ENCODE peak calls at places on chromosomes 6 and 20, in five cellular contexts. D is right cardiac atrium, W is KBM-7, M is kidney tubule cell, L is hippocampal formation. C is an unnamed sample.
A peak's percentile ranks its signal among the peaks of the same experiment; 100 is the strongest.

GRCh38 chr20:1062334-1063015 is 55.9 kb upstream of the PSMF1 start:
- DNase-seq in D (no peak), W (no peak), L (peak; percentile 13), M (no peak), C (no peak)

GRCh38 chr6:34151321-34152041 is 5.6 kb upstream of the GRM4 start:
- DNase-seq in M (no peak), W (no peak), D (no peak), L (no peak), C (no peak)

GRCh38 chr20:38303908-38304379 is at the start of gene BPI:
- DNase-seq in L (no peak), D (peak; percentile 47), M (no peak), W (peak; percentile 100), C (no peak)

GRCh38 chr6:148445620-148446019 is 103.0 kb downstream of the SASH1 start:
- DNase-seq in M (peak; percentile 57), L (no peak), W (no peak), D (no peak), C (no peak)

GRCh38 chr20:63491078-63491477 is 7.8 kb downstream of the EEF1A2 start:
- DNase-seq in M (no peak), L (no peak), D (peak; percentile 14), W (no peak), C (no peak)

GRCh38 chr20:19819149-19819548 is 61.1 kb downstream of the RIN2 start:
- DNase-seq in L (no peak), M (no peak), D (no peak), W (no peak), C (no peak)

GRCh38 chr6:25691885-25692284 is 39.9 kb downstream of the SCGN start:
- DNase-seq in L (no peak), M (no peak), W (no peak), D (no peak), C (no peak)

GRCh38 chr20:17917832-17918618 is 50.6 kb downstream of the SNX5 start:
- DNase-seq in M (no peak), D (no peak), W (no peak), L (no peak), C (no peak)

GRCh38 chr6:158649289-158650143 is at the start of gene SYTL3:
- DNase-seq in L (no peak), W (peak; percentile 59), M (peak; percentile 99), D (peak; percentile 43), C (no peak)

GRCh38 chr6:41584668-41585205 is 38.6 kb downstream of the FOXP4 start:
- DNase-seq in L (no peak), M (peak; percentile 9), W (no peak), D (no peak), C (no peak)

GRCh38 chr20:64037498-64038213 is 1.7 kb downstream of the C20orf204 start:
- DNase-seq in D (no peak), M (no peak), L (no peak), W (no peak), C (no peak)

GRCh38 chr6:169848946-169849345 is 97.5 kb downstream of the ERMARD start:
- DNase-seq in D (no peak), W (no peak), L (no peak), M (no peak), C (no peak)

GRCh38 chr6:170210026-170210390 is 80.9 kb downstream of the DLL1 start:
- DNase-seq in W (no peak), D (no peak), M (no peak), L (no peak), C (no peak)

GRCh38 chr6:43609402-43609801 is 19.7 kb downstream of the GTPBP2 start:
- DNase-seq in D (no peak), M (no peak), W (no peak), L (no peak), C (no peak)

GRCh38 chr6:165889636-165890403 is 226.8 kb upstream of the PDE10A start:
- DNase-seq in D (peak; percentile 26), L (no peak), M (peak; percentile 49), W (peak; percentile 24), C (no peak)

GRCh38 chr20:48283470-48284110 is 498.3 kb upstream of the SULF2 start:
- DNase-seq in D (peak; percentile 41), M (peak; percentile 96), L (peak; percentile 80), W (no peak), C (no peak)

GRCh38 chr6:55448446-55448845 is 121.2 kb downstream of the GFRAL start:
- DNase-seq in M (peak; percentile 35), L (no peak), D (no peak), W (no peak), C (no peak)

GRCh38 chr20:13877789-13878188 is 93.0 kb downstream of the NDUFAF5 start:
- DNase-seq in D (no peak), L (no peak), W (no peak), M (no peak), C (no peak)

GRCh38 chr20:49582413-49583334 is 14.7 kb upstream of the PTGIS start:
- DNase-seq in M (no peak), D (no peak), W (no peak), L (no peak), C (no peak)

GRCh38 chr6:56864171-56864616 is 90.7 kb upstream of the BEND6 start:
- DNase-seq in L (no peak), W (no peak), M (peak; percentile 64), D (no peak), C (no peak)

GRCh38 chr6:155418017-155418749 is 37.5 kb downstream of the NOX3 start:
- DNase-seq in D (peak; percentile 22), L (no peak), M (peak; percentile 14), W (peak; percentile 5), C (peak; percentile 29)

GRCh38 chr20:52438326-52438963 is 246.9 kb upstream of the ZFP64 start:
- DNase-seq in L (no peak), M (no peak), D (no peak), W (no peak), C (no peak)

GRCh38 chr6:33995046-33995872 is 150.6 kb downstream of the GRM4 start:
- DNase-seq in W (no peak), L (no peak), M (no peak), D (no peak), C (no peak)

GRCh38 chr6:113719056-113719455 is 138.1 kb upstream of the MARCKS start:
- DNase-seq in M (peak; percentile 64), W (no peak), D (no peak), L (no peak), C (no peak)

GRCh38 chr6:157240059-157240959 is 83.0 kb downstream of the TMEM242 start:
- DNase-seq in D (peak; percentile 68), L (no peak), M (peak; percentile 74), W (no peak), C (no peak)

GRCh38 chr6:14000901-14001300 is 76.1 kb downstream of the RNF182 start:
- DNase-seq in D (no peak), W (no peak), M (no peak), L (no peak), C (no peak)

GRCh38 chr6:133106934-133107333 is 134.2 kb upstream of the EYA4 start:
- DNase-seq in W (no peak), L (no peak), D (no peak), M (no peak), C (no peak)

GRCh38 chr6:20631525-20631924 is 97.3 kb downstream of the CDKAL1 start:
- DNase-seq in W (no peak), M (no peak), D (no peak), L (no peak), C (no peak)

GRCh38 chr20:61759286-61760065 is 306.2 kb downstream of the TAF4 start:
- DNase-seq in W (no peak), D (no peak), L (no peak), M (no peak), C (no peak)

GRCh38 chr20:14838663-14839650 is 501.5 kb upstream of the FLRT3 start:
- DNase-seq in D (no peak), M (no peak), L (no peak), W (no peak), C (no peak)

GRCh38 chr6:16688984-16689636 is 72.2 kb downstream of the ATXN1 start:
- DNase-seq in M (peak; percentile 69), L (no peak), W (no peak), D (no peak), C (no peak)

GRCh38 chr20:53977391-53977790 is 93.0 kb downstream of the BCAS1 start:
- DNase-seq in L (no peak), W (no peak), D (no peak), M (no peak), C (no peak)

GRCh38 chr6:136511921-136512320 is 38.3 kb downstream of the MAP7 start:
- DNase-seq in W (no peak), L (no peak), D (peak; percentile 38), M (peak; percentile 21), C (no peak)

GRCh38 chr20:5774438-5774837 is 24.2 kb downstream of the SHLD1 start:
- DNase-seq in D (no peak), M (no peak), W (no peak), L (no peak), C (no peak)

GRCh38 chr20:63626424-63627128 is at the start of gene GMEB2:
- DNase-seq in D (peak; percentile 80), M (no peak), L (peak; percentile 66), W (no peak), C (no peak)

GRCh38 chr6:104705095-104705707 is 154.5 kb downstream of the HACE1 start:
- DNase-seq in D (peak; percentile 10), L (no peak), W (peak; percentile 97), M (peak; percentile 94), C (no peak)

GRCh38 chr6:154995241-154996162 is at the start of gene TIAM2:
- DNase-seq in D (peak; percentile 46), W (peak; percentile 27), M (peak; percentile 12), L (no peak), C (no peak)

GRCh38 chr6:39425346-39426056 is 103.0 kb upstream of the KCNK16 start:
- DNase-seq in L (no peak), D (no peak), W (no peak), M (no peak), C (no peak)

GRCh38 chr6:112574190-112574589 is 227.1 kb downstream of the RFPL4B start:
- DNase-seq in W (no peak), L (no peak), M (no peak), D (no peak), C (no peak)

C was measured in T1000.